ENCODE peak calls at places on chromosomes 12 and 14, in seven cellular contexts. P is stimulated activated naive CD8-positive, alpha-beta T cell treated with anti-CD3 and anti-CD28 coated beads, Interleukin-15, amount 100 ng/mL, for 72 hours; U is RKO; H is HTR-8/SVneo; T is memory B cell; L is HFFc6; Q is activated CD4-positive, CD25-positive, alpha-beta regulatory T cell treated with anti-CD3 and anti-CD28 coated beads, Interleukin-2, amount 50 U/mL, for 72 hours. D is an unnamed sample.

GRCh38 chr14:62711351-62712023 is 333.8 kb downstream of the KCNH5 start:
- DNase-seq in T (no peak), U (no peak), L (no peak), P (no peak), H (no peak), Q (no peak), D (no peak)

GRCh38 chr12:106126441-106127288 is 12.1 kb downstream of the NUAK1 start:
- DNase-seq in T (no peak), L (peak), P (no peak), Q (no peak), H (no peak), U (no peak), D (no peak)

GRCh38 chr12:13044002-13044858 is at the start of gene FAM234B:
- DNase-seq in T (peak), U (peak), P (peak), H (peak), Q (peak), L (peak), D (peak)

GRCh38 chr12:122687091-122687490 is 16.1 kb downstream of the HCAR2 start:
- DNase-seq in U (no peak), L (no peak), Q (no peak), P (no peak), H (no peak), T (no peak), D (no peak)

GRCh38 chr12:54935235-54935951 is 49.2 kb downstream of the TESPA1 start:
- DNase-seq in T (no peak), Q (no peak), P (peak), U (peak), L (peak), H (peak), D (peak)

GRCh38 chr14:100221419-100222218 is 17.3 kb upstream of the YY1 start:
- DNase-seq in P (peak), U (no peak), H (no peak), Q (peak), L (peak), T (peak), D (no peak)

GRCh38 chr12:51323317-51323960 is 535 bp downstream of the BIN2 start:
- DNase-seq in U (no peak), T (peak), P (peak), L (no peak), Q (peak), H (no peak), D (no peak)

GRCh38 chr14:50403433-50403832 is 6.8 kb upstream of the CDKL1 start:
- DNase-seq in T (no peak), L (no peak), P (no peak), Q (no peak), U (no peak), H (no peak), D (no peak)

GRCh38 chr12:57433370-57433769 is 1.2 kb upstream of the INHBC start:
- DNase-seq in H (no peak), U (no peak), Q (no peak), L (no peak), P (no peak), T (no peak), D (no peak)

GRCh38 chr14:90091393-90091792 is 29.6 kb downstream of the KCNK13 start:
- DNase-seq in H (no peak), T (no peak), L (peak), U (no peak), P (no peak), Q (no peak), D (no peak)

GRCh38 chr14:37890095-37890494 is 294.7 kb downstream of the TTC6 start:
- DNase-seq in T (no peak), P (no peak), L (no peak), U (peak), Q (no peak), H (no peak), D (no peak)

GRCh38 chr12:116067892-116068291 is 209.6 kb downstream of the MED13L start:
- DNase-seq in H (no peak), T (no peak), P (no peak), Q (no peak), L (no peak), U (no peak), D (no peak)

GRCh38 chr12:11553871-11554533 is 95.5 kb upstream of the ETV6 start:
- DNase-seq in P (peak), H (peak), U (peak), Q (no peak), T (peak), L (peak), D (peak)

GRCh38 chr12:58424735-58425379 is 483.5 kb downstream of the ATP23 start:
- DNase-seq in H (no peak), T (no peak), U (no peak), Q (no peak), P (no peak), L (no peak), D (no peak)

GRCh38 chr14:86646688-86647687 is 1117.0 kb downstream of the FLRT2 start:
- DNase-seq in P (no peak), U (peak), L (peak), Q (no peak), H (no peak), T (no peak), D (no peak)

GRCh38 chr14:96424104-96424989 is 32.4 kb downstream of the AK7 start:
- DNase-seq in U (peak), L (peak), Q (peak), T (peak), H (peak), P (peak), D (peak)

GRCh38 chr12:442235-442884 is 17.4 kb upstream of the B4GALNT3 start:
- DNase-seq in P (peak), L (peak), H (peak), Q (peak), U (peak), T (peak), D (peak)

GRCh38 chr12:56628671-56629458 is 1.3 kb downstream of the BAZ2A start:
- DNase-seq in L (peak), Q (peak), P (peak), T (peak), H (no peak), U (peak), D (peak)

GRCh38 chr14:59529189-59529588 is 44.9 kb downstream of the JKAMP start:
- DNase-seq in Q (no peak), T (no peak), L (no peak), U (no peak), P (no peak), H (no peak), D (no peak)

GRCh38 chr14:70909788-70910614 is 2.7 kb downstream of the PCNX1 start:
- DNase-seq in Q (no peak), P (no peak), T (no peak), H (no peak), L (no peak), U (peak), D (no peak)

GRCh38 chr12:122306407-122306806 is 40.1 kb upstream of the VPS33A start:
- DNase-seq in Q (no peak), H (no peak), P (no peak), T (no peak), L (no peak), U (no peak), D (no peak)

GRCh38 chr14:23356036-23356435 is 3.3 kb upstream of the SLC22A17 start:
- DNase-seq in L (no peak), U (no peak), Q (no peak), H (no peak), T (no peak), P (no peak), D (no peak)

GRCh38 chr12:117574655-117575054 is 213.2 kb upstream of the NOS1 start:
- DNase-seq in L (no peak), P (no peak), T (no peak), H (no peak), Q (no peak), U (no peak), D (no peak)

GRCh38 chr12:84361651-84362551 is 550.7 kb downstream of the SLC6A15 start:
- DNase-seq in T (no peak), H (no peak), P (no peak), L (no peak), Q (no peak), U (no peak), D (no peak)

GRCh38 chr14:73457050-73457934 is 1.1 kb downstream of the NUMB start:
- DNase-seq in L (peak), T (peak), Q (peak), U (peak), P (peak), H (peak), D (no peak)

GRCh38 chr12:12976366-12976765 is 23.7 kb downstream of the HEBP1 start:
- DNase-seq in T (no peak), P (no peak), H (no peak), U (peak), Q (no peak), L (peak), D (peak)

GRCh38 chr14:70655110-70655826 is 13.6 kb downstream of the TTC9 start:
- DNase-seq in L (no peak), U (no peak), T (peak), Q (peak), P (peak), H (peak), D (no peak)

GRCh38 chr14:94113908-94114588 is 3.5 kb downstream of the IFI27 start:
- DNase-seq in L (no peak), Q (no peak), P (no peak), T (no peak), H (no peak), U (no peak), D (no peak)

GRCh38 chr14:94598816-94599655 is 13.2 kb upstream of the SERPINA3 start:
- DNase-seq in Q (no peak), P (no peak), U (peak), H (peak), L (peak), T (no peak), D (peak)

GRCh38 chr12:6952121-6952859 is 1.1 kb downstream of the PTPN6 start:
- DNase-seq in H (no peak), T (peak), P (peak), U (no peak), Q (peak), L (no peak), D (no peak)

GRCh38 chr12:20474443-20474842 is 106.1 kb downstream of the PDE3A start:
- DNase-seq in H (no peak), Q (no peak), U (no peak), T (no peak), L (no peak), P (no peak), D (no peak)

GRCh38 chr12:107102294-107102693 is 8.9 kb upstream of the CRY1 start:
- DNase-seq in P (no peak), T (no peak), Q (no peak), U (no peak), L (no peak), H (no peak), D (no peak)

GRCh38 chr12:113747048-113747447 is 219.1 kb downstream of the RBM19 start:
- DNase-seq in L (no peak), P (no peak), T (no peak), Q (no peak), U (no peak), H (no peak), D (no peak)

GRCh38 chr12:5200276-5201087 is 156.8 kb downstream of the KCNA5 start:
- DNase-seq in L (peak), Q (no peak), H (peak), P (peak), T (no peak), U (no peak), D (no peak)

GRCh38 chr12:105107176-105107496 is 395 bp upstream of the WASHC4 start:
- DNase-seq in U (peak), L (no peak), Q (no peak), T (no peak), P (no peak), H (peak), D (no peak)

GRCh38 chr12:49244161-49244560 is 20.7 kb upstream of the TUBA1C start:
- DNase-seq in U (no peak), P (no peak), L (peak), T (no peak), Q (no peak), H (no peak), D (no peak)

GRCh38 chr12:30959110-30959710 is 32.7 kb downstream of the TSPAN11 start:
- DNase-seq in L (no peak), T (no peak), U (no peak), P (no peak), Q (no peak), H (no peak), D (no peak)

GRCh38 chr12:108570743-108571603 is 8.6 kb downstream of the ISCU start:
- DNase-seq in L (peak), U (peak), T (no peak), H (peak), Q (no peak), P (no peak), D (no peak)

GRCh38 chr12:6067152-6067916 is 57.1 kb downstream of the VWF start:
- DNase-seq in U (peak), L (no peak), Q (no peak), H (peak), P (no peak), T (no peak), D (no peak)

GRCh38 chr12:96141216-96141944 is 52.8 kb upstream of the ELK3 start:
- DNase-seq in Q (no peak), H (no peak), L (peak), T (no peak), P (no peak), U (peak), D (no peak)